ENCODE peak calls at places on chromosomes 13 and 19, in nine cellular contexts. I is dorsolateral prefrontal cortex, L is GM23338, P is astrocyte of the spinal cord, V is ovary, N is testis, C is heart right ventricle, J is BJ, Y is A673. E is an unnamed sample.

GRCh38 chr19:51788936-51789795 is 5.8 kb upstream of the FPR3 start:
- DNase-seq in I (no peak), L (no peak), P (no peak), V (no peak), N (no peak), C (no peak), J (no peak), Y (no peak), E (no peak)

GRCh38 chr19:492091-492531 is 4.2 kb upstream of the MADCAM1 start:
- DNase-seq in I (no peak), L (peak), P (no peak), V (no peak), N (no peak), C (no peak), J (no peak), Y (no peak), E (no peak)

GRCh38 chr19:47315125-47315821 is 5.6 kb downstream of the C5AR1 start:
- DNase-seq in I (peak), L (peak), P (peak), V (no peak), N (peak), C (no peak), J (peak), Y (peak), E (peak)

GRCh38 chr13:95267662-95268369 is 33.4 kb downstream of the ABCC4 start:
- DNase-seq in I (no peak), L (no peak), P (peak), V (no peak), N (no peak), C (no peak), J (peak), Y (peak), E (peak)

GRCh38 chr19:11987405-11988231 is 22.8 kb downstream of the ZNF763 start:
- DNase-seq in I (peak), L (peak), P (peak), V (peak), N (peak), C (peak), J (peak), Y (peak), E (peak)

GRCh38 chr13:108993346-108993745 is 363.9 kb downstream of the MYO16 start:
- DNase-seq in I (no peak), L (no peak), P (no peak), V (no peak), N (no peak), C (no peak), J (no peak), Y (no peak), E (no peak)

GRCh38 chr19:5355693-5356092 is 15.1 kb upstream of the PTPRS start:
- DNase-seq in I (no peak), L (no peak), P (no peak), V (no peak), N (no peak), C (no peak), J (no peak), Y (no peak), E (no peak)

GRCh38 chr19:18194554-18195238 is 1.7 kb downstream of the MPV17L2 start:
- DNase-seq in I (no peak), L (peak), P (peak), V (peak), N (peak), C (peak), J (no peak), Y (peak), E (no peak)

GRCh38 chr19:43950834-43951626 is at the start of gene ZNF221:
- DNase-seq in I (peak), L (peak), P (peak), V (peak), N (peak), C (peak), J (peak), Y (peak), E (peak)
- H3K4me3 ChIP-seq in I (peak), L (peak), P (peak), V (peak), N (peak), C (peak), J (peak), Y (peak), E (peak)

DNA sequence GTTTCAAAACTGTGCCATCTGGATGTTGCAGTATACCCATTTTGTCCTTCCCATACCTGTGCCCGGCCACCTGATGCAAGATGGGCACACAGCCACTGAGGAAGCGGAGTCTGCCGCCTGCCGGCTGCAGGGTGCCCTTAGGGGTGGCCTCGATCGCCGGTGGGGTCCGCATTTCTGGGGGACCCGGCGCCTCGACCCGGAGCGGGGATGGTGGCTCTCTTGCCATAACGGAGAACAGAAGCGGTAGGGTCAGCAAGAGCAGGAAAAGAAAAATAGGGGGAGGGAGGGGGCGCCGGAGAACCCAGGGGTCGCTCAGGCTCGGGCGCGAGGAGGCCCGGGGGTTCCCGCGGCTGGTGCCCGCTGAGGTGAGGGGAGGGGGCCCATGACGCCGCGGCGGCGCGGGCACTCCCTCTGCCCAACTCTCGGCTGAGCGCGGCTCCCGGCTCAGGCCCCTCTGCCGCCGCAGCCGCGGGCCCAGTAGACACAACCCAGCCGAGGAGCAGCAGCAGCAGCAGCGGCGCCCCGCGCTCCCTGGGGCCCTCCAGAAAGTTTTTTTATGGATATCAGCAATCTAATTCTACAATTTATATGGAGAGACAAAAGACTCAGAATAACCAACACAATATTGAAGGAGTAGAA is 13.8 kb upstream of the CYP4F2 start:
- DNase-seq in I (no peak), L (no peak), P (no peak), V (no peak), N (no peak), C (no peak), J (no peak), Y (no peak), E (no peak)
- TF ChIP-seq CTCF in I (no peak), L (no peak), P (no peak), V (no peak), N (no peak), C (no peak), J (no peak), Y (no peak), E (no peak)

GRCh38 chr13:42720858-42721219 is 60.5 kb upstream of the FAM216B start:
- DNase-seq in I (no peak), L (no peak), P (no peak), V (no peak), N (no peak), C (no peak), J (no peak), Y (no peak), E (no peak)

GRCh38 chr13:42722883-42723539 is 58.4 kb upstream of the FAM216B start:
- DNase-seq in I (no peak), L (no peak), P (no peak), V (no peak), N (no peak), C (no peak), J (no peak), Y (no peak), E (no peak)

GRCh38 chr13:42715909-42716308 is 65.5 kb upstream of the FAM216B start:
- DNase-seq in I (no peak), L (peak), P (no peak), V (no peak), N (no peak), C (no peak), J (no peak), Y (no peak), E (no peak)

DNA sequence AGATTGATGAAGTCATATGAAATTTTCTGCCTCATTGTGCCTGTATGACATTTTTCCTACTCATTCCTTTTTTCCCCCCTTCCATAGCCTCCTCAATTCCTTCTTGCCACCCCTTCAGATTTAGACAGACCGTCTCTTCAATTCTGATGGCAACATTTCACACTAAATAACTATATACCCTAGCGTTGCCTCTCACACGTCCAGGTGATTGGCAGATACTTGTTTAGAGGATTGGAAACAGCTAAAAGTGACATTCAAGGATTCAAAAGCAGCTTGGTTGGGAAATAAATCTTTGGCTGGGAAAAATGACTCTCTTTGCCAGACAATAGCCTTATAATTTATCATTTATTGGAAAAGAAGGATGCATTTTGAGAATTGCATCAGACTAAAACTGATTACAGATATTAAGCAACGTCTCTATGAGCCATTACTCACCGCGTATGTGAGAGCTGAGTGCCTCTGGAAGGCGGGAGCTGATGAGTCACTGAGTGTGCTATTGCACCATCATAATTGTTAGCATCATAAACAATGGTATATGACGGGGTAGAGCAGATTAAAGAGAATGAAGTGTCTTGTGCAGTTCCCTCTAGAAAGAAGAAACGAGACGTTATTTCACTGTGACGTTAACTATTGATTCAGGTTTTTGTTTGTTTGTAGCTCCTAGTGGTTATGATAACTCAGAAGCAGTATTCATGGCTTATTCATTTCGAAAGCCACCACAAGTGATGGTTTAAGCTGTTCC is 61.1 kb upstream of the FAM216B start:
- DNase-seq in I (no peak), L (no peak), P (peak), V (peak), N (no peak), C (no peak), J (peak), Y (peak), E (peak)
- H3K4me3 ChIP-seq in I (no peak), L (no peak), P (no peak), V (no peak), N (no peak), C (no peak), J (no peak), Y (no peak), E (no peak)

GRCh38 chr19:48812094-48812929 is 1.5 kb upstream of the BCAT2 start:
- DNase-seq in I (peak), L (peak), P (peak), V (peak), N (peak), C (peak), J (no peak), Y (peak), E (no peak)

GRCh38 chr19:48810151-48810550 is 678 bp downstream of the BCAT2 start:
- DNase-seq in I (no peak), L (no peak), P (no peak), V (no peak), N (no peak), C (no peak), J (no peak), Y (no peak), E (no peak)

GRCh38 chr19:48815870-48816501 is 5.2 kb upstream of the BCAT2 start:
- DNase-seq in I (no peak), L (peak), P (no peak), V (no peak), N (peak), C (no peak), J (no peak), Y (no peak), E (no peak)

GRCh38 chr19:48814895-48815294 is 4.1 kb upstream of the BCAT2 start:
- DNase-seq in I (no peak), L (peak), P (no peak), V (no peak), N (no peak), C (no peak), J (no peak), Y (no peak), E (no peak)

DNA sequence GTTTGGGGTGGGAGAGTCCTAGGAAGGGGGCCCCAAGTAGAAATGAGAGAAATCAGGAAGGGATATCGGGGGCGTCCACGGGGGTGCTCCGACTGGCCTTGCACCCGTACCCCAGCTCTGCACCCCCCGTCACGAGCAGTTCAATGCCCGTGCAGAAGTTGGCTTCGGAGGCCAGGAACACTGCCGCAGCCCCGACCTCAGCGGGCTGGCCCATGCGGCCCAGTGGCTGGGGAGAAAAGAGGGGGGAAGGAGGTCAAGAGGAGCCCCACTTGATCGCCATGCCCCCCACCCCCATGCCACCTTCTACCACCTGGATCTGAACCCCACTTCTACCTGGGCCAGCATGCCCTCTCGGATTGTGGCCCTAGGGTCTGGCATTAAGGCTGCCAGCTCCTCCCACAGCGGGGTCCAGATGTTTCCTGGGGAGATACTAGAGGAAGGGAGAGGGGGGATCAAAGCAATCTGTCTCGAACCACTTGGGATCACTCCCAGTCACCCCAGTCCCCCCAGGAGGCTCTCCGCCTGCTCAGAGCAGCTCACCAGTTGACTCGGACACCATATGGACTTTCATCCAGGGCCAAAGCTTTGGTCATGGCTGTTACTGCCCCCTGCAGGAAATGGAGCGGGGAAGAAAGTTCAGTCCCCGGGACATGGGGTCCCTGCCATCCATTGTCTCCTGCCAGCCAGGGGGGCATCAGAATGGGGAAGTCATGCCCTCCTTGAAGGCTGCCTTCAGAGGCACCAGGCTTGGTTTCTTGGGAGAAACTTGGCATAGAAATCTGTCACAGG is 2.5 kb upstream of the BCAT2 start:
- DNase-seq in I (no peak), L (peak), P (no peak), V (peak), N (no peak), C (no peak), J (no peak), Y (no peak), E (no peak)
- TF ChIP-seq CTCF in I (no peak), L (peak), P (no peak), V (no peak), N (no peak), C (no peak), J (peak), Y (peak), E (no peak)

E was measured in kidney epithelial cell.